ENCODE peak calls at places on chromosomes 6 and 20, in eight cellular contexts. J is stimulated activated CD4-positive, alpha-beta T cell treated with anti-CD3 and anti-CD28 coated beads, Interleukin-4, amount 100 ng/mL, for 48 hours; F is cardiac muscle cell; V is stimulated activated CD8-positive, alpha-beta memory T cell treated with anti-CD3 and anti-CD28 coated beads, Interleukin-15, amount 100 ng/mL, for 1 hour; Y is body of pancreas; A is NCI-H510A; N is mammary epithelial cell; H is hepatic stellate cell. L is an unnamed sample.

GRCh38 chr20:5886788-5887187 is 63.5 kb downstream of the TRMT6 start:
- DNase-seq in J (no peak), F (peak), V (no peak), Y (peak), A (peak), N (peak), H (no peak), L (no peak)

GRCh38 chr20:16369441-16369840 is 203.8 kb downstream of the KIF16B start:
- DNase-seq in J (no peak), F (no peak), V (no peak), Y (no peak), A (no peak), N (no peak), H (no peak), L (no peak)

GRCh38 chr6:131740161-131740560 is 29.3 kb upstream of the CTAGE9 start:
- DNase-seq in J (no peak), F (no peak), V (no peak), Y (no peak), A (no peak), N (no peak), H (no peak), L (no peak)

GRCh38 chr20:3563548-3564177 is 92.8 kb downstream of the ATRN start:
- DNase-seq in J (no peak), F (peak), V (no peak), Y (peak), A (peak), N (peak), H (peak), L (peak)

GRCh38 chr6:154891901-154892300 is 103.2 kb upstream of the TIAM2 start:
- DNase-seq in J (no peak), F (no peak), V (no peak), Y (no peak), A (no peak), N (no peak), H (no peak), L (no peak)

GRCh38 chr20:44133424-44133823 is 53.6 kb downstream of the JPH2 start:
- DNase-seq in J (no peak), F (no peak), V (no peak), Y (no peak), A (no peak), N (no peak), H (no peak), L (no peak)

GRCh38 chr6:16179970-16180431 is 51.1 kb downstream of the MYLIP start:
- DNase-seq in J (no peak), F (no peak), V (no peak), Y (no peak), A (no peak), N (no peak), H (no peak), L (no peak)

GRCh38 chr20:13037727-13038126 is 29.0 kb downstream of the SPTLC3 start:
- DNase-seq in J (no peak), F (no peak), V (no peak), Y (no peak), A (no peak), N (peak), H (no peak), L (no peak)

GRCh38 chr6:95501032-95501904 is 76.1 kb upstream of the MANEA start:
- DNase-seq in J (no peak), F (no peak), V (no peak), Y (no peak), A (no peak), N (no peak), H (no peak), L (no peak)

L was measured in neuronal stem cell.